ENCODE peak calls at places on chromosomes 13 and 19, in ten cellular contexts. G is psoas muscle; N is left cardiac atrium; I is BE2C; Q is NCI-H1436; M is thoracic aorta; T is activated CD4-positive, CD25-positive, alpha-beta regulatory T cell; S is brain pericyte; Z is GOT3; W is CD8-positive, alpha-beta memory T cell. A is an unnamed sample.

GRCh38 chr19:18975011-18975410 is 34.0 kb upstream of the HOMER3 start:
- DNase-seq in Z (no peak), G (no peak), I (no peak), Q (no peak), S (no peak), M (no peak), W (no peak), T (no peak), N (no peak), A (no peak)

GRCh38 chr19:17246681-17247425 is 1.1 kb upstream of the NR2F6 start:
- DNase-seq in Z (no peak), Q (no peak), G (peak; percentile 72), I (peak; percentile 73), S (peak; percentile 45), N (peak; percentile 44), W (no peak), T (no peak), M (no peak), A (no peak)

GRCh38 chr19:47661571-47661970 is 51.7 kb upstream of the EHD2 start:
- DNase-seq in M (no peak), I (no peak), S (no peak), Z (no peak), Q (no peak), N (no peak), G (peak; percentile 38), T (no peak), W (no peak), A (no peak)

GRCh38 chr13:18944501-18945068 is 237.0 kb downstream of the TUBA3C start:
- DNase-seq in Q (no peak), G (no peak), I (no peak), M (no peak), T (no peak), W (no peak), S (no peak), Z (no peak), N (no peak), A (no peak)

GRCh38 chr13:52399708-52400107 is 6.3 kb downstream of the THSD1 start:
- DNase-seq in N (no peak), I (no peak), G (no peak), W (no peak), S (no peak), Z (no peak), M (no peak), Q (no peak), T (no peak), A (no peak)

GRCh38 chr19:34838753-34839431 is 65.9 kb upstream of the ZNF599 start:
- DNase-seq in M (no peak), Z (no peak), I (no peak), W (no peak), S (no peak), T (no peak), G (no peak), Q (no peak), N (peak; percentile 44), A (no peak)

GRCh38 chr19:39409886-39410619 is 2.4 kb upstream of the PLEKHG2 start:
- DNase-seq in I (peak; percentile 54), Z (peak; percentile 24), T (peak; percentile 49), Q (peak; percentile 16), M (no peak), W (peak; percentile 67), G (peak; percentile 95), S (no peak), N (peak; percentile 90), A (peak; percentile 94)

GRCh38 chr13:27504541-27504940 is 54.2 kb upstream of the MTIF3 start:
- DNase-seq in Q (no peak), Z (no peak), W (no peak), T (no peak), I (peak; percentile 22), S (no peak), G (no peak), N (no peak), M (no peak), A (no peak)

GRCh38 chr19:2529473-2529918 is 53.6 kb downstream of the GADD45B start:
- DNase-seq in G (peak; percentile 80), I (peak; percentile 48), S (no peak), W (no peak), Z (peak; percentile 34), Q (no peak), T (no peak), M (no peak), N (no peak), A (no peak)

GRCh38 chr13:46577656-46578589 is 25.0 kb downstream of the LRCH1 start:
- DNase-seq in I (no peak), Z (no peak), S (no peak), W (no peak), Q (no peak), T (no peak), N (no peak), M (no peak), G (no peak), A (no peak)

GRCh38 chr19:47421844-47422395 is 2.6 kb upstream of the MEIS3 start:
- DNase-seq in S (no peak), Z (no peak), W (no peak), M (no peak), N (no peak), I (peak; percentile 86), T (no peak), Q (peak; percentile 63), G (no peak), A (no peak)

GRCh38 chr13:98481511-98481951 is 95.4 kb downstream of the STK24 start:
- DNase-seq in Z (no peak), S (no peak), I (no peak), T (no peak), M (no peak), Q (no peak), W (no peak), N (no peak), G (no peak), A (no peak)

GRCh38 chr19:46704379-46705076 is 12.4 kb downstream of the PRKD2 start:
- DNase-seq in M (peak; percentile 35), Q (peak; percentile 4), N (peak; percentile 75), Z (no peak), T (peak; percentile 73), W (peak; percentile 84), S (no peak), I (peak; percentile 80), G (peak; percentile 87), A (no peak)

GRCh38 chr13:93673885-93674284 is 447.3 kb downstream of the GPC6 start:
- DNase-seq in T (no peak), W (no peak), N (no peak), G (no peak), M (no peak), I (peak; percentile 64), S (no peak), Q (no peak), Z (no peak), A (no peak)

GRCh38 chr13:42071667-42072419 is 23.4 kb downstream of the DGKH start:
- DNase-seq in Q (no peak), M (no peak), G (no peak), N (no peak), I (peak; percentile 4), T (no peak), S (no peak), Z (no peak), W (no peak), A (no peak)

GRCh38 chr19:1843646-1844394 is 4.5 kb downstream of the REXO1 start:
- DNase-seq in M (no peak), S (no peak), W (no peak), G (no peak), Z (no peak), T (no peak), I (no peak), N (no peak), Q (no peak), A (no peak)

GRCh38 chr19:27822336-27822735 is 1390.6 kb downstream of the UQCRFS1 start:
- DNase-seq in Z (no peak), G (no peak), M (no peak), I (no peak), W (no peak), T (no peak), S (no peak), N (no peak), Q (no peak), A (no peak)

GRCh38 chr19:4983346-4984105 is 14.6 kb downstream of the KDM4B start:
- DNase-seq in M (no peak), S (no peak), N (peak; percentile 11), Q (no peak), G (peak; percentile 42), I (no peak), W (no peak), Z (no peak), T (no peak), A (no peak)

GRCh38 chr13:112748947-112749346 is 59.1 kb downstream of the ATP11A start:
- DNase-seq in I (no peak), W (no peak), G (peak; percentile 83), T (no peak), M (no peak), N (peak; percentile 70), Z (no peak), Q (no peak), S (no peak), A (no peak)

GRCh38 chr13:29752175-29752574 is 98.2 kb downstream of the UBL3 start:
- DNase-seq in M (no peak), T (no peak), Z (no peak), G (no peak), Q (no peak), W (no peak), S (no peak), N (no peak), I (no peak), A (no peak)

A was measured in coronary artery.